ENCODE peak calls at places on chromosomes 11 and 22, in seven cellular contexts. M is esophagus muscularis mucosa; B is BJ; A is choroid plexus epithelial cell; X is CD8-positive, alpha-beta T cell; O is prostate gland; L is progenitor cell of endocrine pancreas. D is an unnamed sample.

GRCh38 chr11:62104816-62105610 is 18.8 kb upstream of the INCENP start:
- DNase-seq in A (peak; percentile 71), B (peak; percentile 55), X (no peak), L (no peak), O (no peak), M (no peak), D (no peak)

GRCh38 chr11:61749607-61750217 is 2.7 kb upstream of the MYRF start:
- DNase-seq in A (peak; percentile 54), X (no peak), O (no peak), L (no peak), B (no peak), M (no peak), D (no peak)

GRCh38 chr22:29457730-29458129 is 19.3 kb downstream of the RFPL1 start:
- DNase-seq in X (no peak), O (no peak), L (no peak), M (no peak), B (no peak), A (peak; percentile 66), D (no peak)

GRCh38 chr11:1836011-1836945 is 1.5 kb downstream of the SYT8 start:
- DNase-seq in L (no peak), A (no peak), X (no peak), B (no peak), O (no peak), M (no peak), D (no peak)

GRCh38 chr22:22021160-22021750 is 38.7 kb upstream of the TOP3B start:
- DNase-seq in O (no peak), X (no peak), A (no peak), L (no peak), M (no peak), B (no peak), D (no peak)

GRCh38 chr22:46592390-46592872 is 27.8 kb upstream of the GRAMD4 start:
- DNase-seq in M (no peak), X (peak; percentile 46), O (no peak), L (no peak), A (peak; percentile 81), B (peak; percentile 46), D (no peak)

GRCh38 chr11:95137299-95137698 is 47.7 kb downstream of the ENDOD1 start:
- DNase-seq in O (no peak), X (no peak), L (no peak), A (no peak), M (no peak), B (no peak), D (no peak)

GRCh38 chr11:65132988-65133700 is 1.2 kb downstream of the SYVN1 start:
- DNase-seq in O (no peak), B (no peak), M (no peak), L (no peak), X (peak; percentile 49), A (peak; percentile 35), D (no peak)

GRCh38 chr22:23315341-23315917 is 135.1 kb downstream of the BCR start:
- DNase-seq in M (peak; percentile 90), O (peak; percentile 57), B (no peak), X (peak; percentile 62), A (peak; percentile 85), L (peak; percentile 66), D (peak; percentile 34)

GRCh38 chr11:60658409-60658808 is 41.0 kb upstream of the MS4A8 start:
- DNase-seq in O (peak; percentile 22), A (no peak), X (no peak), L (no peak), B (no peak), M (no peak), D (no peak)

GRCh38 chr11:116499396-116500001 is 273.3 kb downstream of the BUD13 start:
- DNase-seq in A (peak; percentile 45), O (peak; percentile 76), B (no peak), L (peak; percentile 77), X (peak; percentile 7), M (no peak), D (no peak)

GRCh38 chr22:20424937-20425587 is 12.6 kb downstream of the SCARF2 start:
- DNase-seq in M (no peak), O (no peak), L (no peak), X (no peak), B (no peak), A (no peak), D (no peak)

GRCh38 chr11:69479591-69480271 is 1.7 kb upstream of the LINC01488 start:
- DNase-seq in O (peak; percentile 71), L (no peak), B (no peak), M (no peak), A (no peak), X (no peak), D (no peak)

GRCh38 chr11:103110406-103110805 is 1.2 kb downstream of the DYNC2H1 start:
- DNase-seq in M (no peak), O (no peak), L (no peak), B (no peak), A (peak; percentile 80), X (no peak), D (no peak)

GRCh38 chr11:120303004-120303637 is 22.0 kb upstream of the TLCD5 start:
- DNase-seq in X (peak; percentile 60), L (peak; percentile 55), B (no peak), A (peak; percentile 79), M (no peak), O (peak; percentile 60), D (no peak)

GRCh38 chr11:122637538-122637937 is 18.0 kb upstream of the UBASH3B start:
- DNase-seq in A (no peak), L (no peak), X (no peak), M (no peak), B (no peak), O (no peak), D (no peak)

GRCh38 chr11:109109916-109110315 is 312.1 kb upstream of the C11orf87 start:
- DNase-seq in B (no peak), L (no peak), O (no peak), X (no peak), A (no peak), M (no peak), D (no peak)

GRCh38 chr11:17519486-17519885 is 24.7 kb downstream of the USH1C start:
- DNase-seq in O (no peak), A (no peak), M (no peak), B (no peak), L (no peak), X (no peak), D (no peak)

GRCh38 chr11:74639533-74639932 is 47.2 kb downstream of the POLD3 start:
- DNase-seq in X (no peak), B (no peak), A (no peak), L (no peak), M (no peak), O (no peak), D (no peak)

GRCh38 chr11:67316882-67317364 is 13.6 kb downstream of the SSH3 start:
- DNase-seq in M (no peak), L (no peak), B (no peak), A (peak; percentile 70), X (no peak), O (no peak), D (no peak)

GRCh38 chr22:42842658-42843370 is 14.3 kb downstream of the ARFGAP3 start:
- DNase-seq in O (peak; percentile 52), M (no peak), A (peak; percentile 42), B (no peak), X (no peak), L (no peak), D (no peak)

GRCh38 chr11:114368918-114369680 is 31.2 kb downstream of the C11orf71 start:
- DNase-seq in A (no peak), X (no peak), M (no peak), O (peak; percentile 8), L (no peak), B (no peak), D (no peak)

DNA sequence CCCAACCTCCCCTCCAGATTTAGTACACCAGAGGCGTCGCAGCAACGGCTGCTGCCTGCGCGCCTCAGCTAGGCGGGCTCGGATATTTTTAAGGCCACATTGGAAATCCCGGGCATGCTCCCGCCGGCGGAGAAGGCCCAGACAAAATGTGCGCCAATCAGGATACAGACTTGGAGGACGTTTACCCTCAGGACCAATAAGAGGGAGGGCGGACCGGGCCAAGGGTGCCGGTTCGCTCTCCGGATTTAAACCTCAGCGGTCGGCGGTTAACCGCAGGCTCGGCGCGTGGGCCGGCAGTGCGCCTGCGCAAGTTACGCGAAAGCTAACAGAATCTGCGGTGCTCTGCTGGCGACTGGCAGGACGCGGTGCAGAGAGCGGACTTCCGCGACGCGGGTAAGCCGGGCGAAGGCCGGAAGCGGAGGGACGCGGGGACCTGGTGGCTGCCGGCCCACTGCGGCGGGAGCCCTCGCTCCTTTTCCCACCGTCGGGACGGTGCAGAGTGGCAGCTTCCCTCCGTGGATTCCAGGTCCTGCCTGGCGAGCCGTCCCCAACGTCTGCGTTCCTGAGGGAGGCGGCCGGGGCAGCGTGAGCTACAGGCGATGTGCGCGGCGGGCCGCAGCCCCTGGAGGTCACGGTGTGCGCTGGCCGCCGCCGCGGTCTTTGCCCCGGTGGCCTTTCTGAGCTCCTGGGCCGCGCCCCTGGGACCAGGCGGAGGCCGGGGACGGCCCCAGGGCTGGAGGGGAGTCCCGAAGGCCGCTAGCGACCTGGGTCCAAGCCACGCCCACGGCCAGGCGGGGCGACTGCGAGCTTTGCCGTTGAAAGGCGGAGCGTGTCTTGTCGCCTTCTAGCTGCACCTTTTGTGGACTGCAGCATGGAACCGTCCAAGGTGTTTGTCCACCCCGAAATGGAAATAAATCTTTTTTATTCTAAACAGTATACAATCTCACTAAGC is at the start of gene HYLS1:
- DNase-seq in X (peak; percentile 94), A (peak; percentile 99), M (peak; percentile 98), O (peak; percentile 92), L (peak; percentile 81), B (peak; percentile 84), D (peak; percentile 36)
- TF ChIP-seq CTCF in X (no peak), A (peak; percentile 31), M (peak; percentile 48), O (no peak), L (peak; percentile 31), B (peak; percentile 52), D (no peak)

GRCh38 chr11:66315498-66315885 is 1.4 kb downstream of the CD248 start:
- DNase-seq in X (no peak), O (no peak), A (no peak), L (no peak), B (no peak), M (no peak), D (no peak)
- TF ChIP-seq CTCF in X (no peak), O (no peak), A (no peak), L (no peak), B (no peak), M (no peak), D (no peak)

DNA sequence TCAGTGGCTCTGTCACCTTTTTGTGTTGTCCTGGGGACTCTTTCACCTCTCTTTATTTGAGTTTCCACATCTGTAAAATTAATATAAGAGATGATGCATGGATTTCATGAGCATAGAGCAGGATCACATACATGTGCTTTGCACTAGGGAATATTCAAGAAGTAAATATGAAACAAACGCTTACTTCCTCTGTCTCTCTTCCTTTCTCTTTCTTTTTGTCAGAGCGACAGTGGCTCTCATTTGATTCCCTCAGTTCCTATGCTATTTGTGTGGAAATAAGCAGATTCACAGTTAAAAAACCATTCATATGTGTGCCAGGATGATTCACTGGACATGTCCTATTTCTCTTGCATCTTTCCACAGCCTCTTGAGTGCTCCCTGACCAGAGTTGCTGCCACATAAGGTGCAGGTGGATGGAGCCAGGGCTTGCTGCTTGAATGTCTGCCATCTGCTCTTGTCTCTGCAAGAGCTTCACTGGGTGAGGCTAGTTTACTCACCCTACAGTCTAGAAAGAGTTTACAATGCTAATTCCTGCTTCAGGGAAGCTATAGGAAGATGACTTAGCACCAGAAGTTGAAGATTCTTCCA is 532.9 kb downstream of the ETS1 start:
- DNase-seq in A (no peak), B (no peak), X (no peak), O (no peak), M (no peak), L (no peak), D (no peak)
- TF ChIP-seq CTCF in A (no peak), B (no peak), X (no peak), O (no peak), M (no peak), L (no peak), D (no peak)

GRCh38 chr11:6876914-6877313 is 489 bp downstream of the OR10A4 start:
- DNase-seq in L (no peak), O (no peak), X (no peak), B (no peak), A (no peak), M (no peak), D (no peak)

GRCh38 chr11:6882747-6883146 is 6.3 kb downstream of the OR10A4 start:
- DNase-seq in B (no peak), X (no peak), M (no peak), A (no peak), L (no peak), O (no peak), D (no peak)
- TF ChIP-seq CTCF in B (no peak), X (no peak), M (no peak), A (no peak), L (no peak), O (no peak), D (no peak)

D was measured in D721Med.